ENCODE peak calls at places on chromosome 18, in eight cellular contexts. B is HS-5; S is stimulated activated CD4-positive, alpha-beta T cell treated with anti-CD3 and anti-CD28 coated beads, Interleukin-12 subunit alpha, Interleukin-12 subunit beta, amount 100 ng/mL, for 4 hours; X is RCC 7860; G is HuH-7.5; R is frontal cortex; I is T-helper 17 cell; M is fibroblast of the aortic adventitia. K is an unnamed sample.

GRCh38 chr18:12991839-12992216 is 666 bp downstream of the CEP192 start:
- DNase-seq in B (no peak), S (no peak), X (no peak), G (no peak), R (no peak), I (no peak), M (no peak), K (no peak)

GRCh38 chr18:26461405-26461804 is 86.9 kb downstream of the KCTD1 start:
- DNase-seq in B (no peak), S (no peak), X (no peak), G (no peak), R (no peak), I (no peak), M (no peak), K (no peak)

GRCh38 chr18:13480856-13481255 is 245.5 kb downstream of the FAM210A start:
- DNase-seq in B (no peak), S (no peak), X (no peak), G (no peak), R (no peak), I (no peak), M (no peak), K (no peak)

GRCh38 chr18:60044290-60045006 is 144.7 kb downstream of the PMAIP1 start:
- DNase-seq in B (peak), S (no peak), X (peak), G (no peak), R (no peak), I (no peak), M (peak), K (no peak)

GRCh38 chr18:35949903-35950627 is 22.4 kb upstream of the RMP24 start:
- DNase-seq in B (no peak), S (peak), X (no peak), G (peak), R (peak), I (peak), M (peak), K (no peak)

GRCh38 chr18:48893061-48893558 is 57.7 kb downstream of the SMAD7 start:
- DNase-seq in B (no peak), S (no peak), X (no peak), G (no peak), R (no peak), I (no peak), M (no peak), K (no peak)

GRCh38 chr18:47881752-47882455 is 48.6 kb downstream of the SMAD2 start:
- DNase-seq in B (peak), S (no peak), X (peak), G (no peak), R (no peak), I (no peak), M (peak), K (no peak)

GRCh38 chr18:12744103-12744502 is 41.3 kb downstream of the PSMG2 start:
- DNase-seq in B (peak), S (no peak), X (peak), G (peak), R (peak), I (no peak), M (peak), K (no peak)

GRCh38 chr18:46261799-46262198 is 157.6 kb downstream of the HAUS1 start:
- DNase-seq in B (no peak), S (no peak), X (no peak), G (no peak), R (no peak), I (no peak), M (no peak), K (no peak)

GRCh38 chr18:58886864-58887612 is 22.4 kb downstream of the ZNF532 start:
- DNase-seq in B (no peak), S (no peak), X (no peak), G (no peak), R (no peak), I (no peak), M (no peak), K (no peak)

GRCh38 chr18:44651453-44651852 is 29.2 kb upstream of the SETBP1 start:
- DNase-seq in B (peak), S (no peak), X (peak), G (peak), R (no peak), I (no peak), M (peak), K (peak)

GRCh38 chr18:48295586-48296311 is 113.4 kb downstream of the ZBTB7C start:
- DNase-seq in B (no peak), S (no peak), X (no peak), G (no peak), R (no peak), I (no peak), M (peak), K (no peak)

GRCh38 chr18:74217476-74218143 is 69.3 kb downstream of the TIMM21 start:
- DNase-seq in B (no peak), S (no peak), X (no peak), G (no peak), R (no peak), I (no peak), M (no peak), K (no peak)

GRCh38 chr18:27661320-27662049 is 476.4 kb upstream of the CHST9 start:
- DNase-seq in B (no peak), S (no peak), X (no peak), G (peak), R (no peak), I (no peak), M (no peak), K (no peak)

GRCh38 chr18:48952287-48953095 is 1.7 kb upstream of the SMAD7 start:
- DNase-seq in B (no peak), S (peak), X (peak), G (peak), R (peak), I (peak), M (peak), K (no peak)

GRCh38 chr18:27017901-27018500 is 152.5 kb upstream of the AQP4 start:
- DNase-seq in B (no peak), S (no peak), X (peak), G (no peak), R (no peak), I (no peak), M (peak), K (no peak)